ENCODE peak calls at places on chromosomes 3 and 15, in seven cellular contexts. E, K, I, O, Q, Y and B are unnamed samples. For H3K4me1, the result is how much of the 10 kb centered on the place peaks cover.

GRCh38 chr3:28924744-28925360 is 356.0 kb upstream of the RBMS3 start:
- DNase-seq in I (no peak), Q (no peak), K (no peak), Y (no peak), E (no peak), O (no peak), B (no peak)

GRCh38 chr3:145628211-145628610 is 532.8 kb downstream of the PLOD2 start:
- DNase-seq in Y (no peak), E (no peak), K (no peak), I (no peak), Q (no peak), O (peak), B (no peak)

GRCh38 chr3:138441742-138442141 is 7.3 kb downstream of the ESYT3 start:
- DNase-seq in Q (no peak), Y (no peak), I (no peak), K (no peak), O (no peak), E (peak), B (no peak)

GRCh38 chr3:39383913-39384664 is 919 bp downstream of the SLC25A38 start:
- DNase-seq in Q (peak), Y (peak), E (peak), O (peak), I (peak), K (peak), B (peak)

GRCh38 chr3:31181661-31182060 is 287.2 kb upstream of the GADL1 start:
- DNase-seq in I (no peak), Q (no peak), O (no peak), Y (no peak), K (no peak), E (no peak), B (no peak)

GRCh38 chr3:196169836-196170240 is 41.4 kb downstream of the ZDHHC19 start:
- DNase-seq in Y (no peak), Q (no peak), I (no peak), E (no peak), K (no peak), O (no peak), B (no peak)

GRCh38 chr15:83784975-83785374 is 131.1 kb downstream of the ADAMTSL3 start:
- DNase-seq in E (peak), O (peak), I (no peak), K (no peak), Y (no peak), Q (no peak), B (no peak)

GRCh38 chr3:125148836-125149235 is 63.7 kb downstream of the SLC12A8 start:
- DNase-seq in O (no peak), Q (no peak), I (no peak), K (no peak), E (peak), Y (no peak), B (no peak)

GRCh38 chr3:185082829-185083228 is 70.0 kb downstream of the C3orf70 start:
- DNase-seq in I (no peak), Q (no peak), E (no peak), K (no peak), Y (no peak), O (no peak), B (no peak)

GRCh38 chr3:185087419-185087818 is 65.4 kb downstream of the C3orf70 start:
- DNase-seq in K (no peak), Q (no peak), E (no peak), I (no peak), O (no peak), Y (no peak), B (no peak)

GRCh38 chr3:185084402-185084801 is 68.5 kb downstream of the C3orf70 start:
- DNase-seq in O (no peak), Q (no peak), I (no peak), K (no peak), Y (no peak), E (no peak), B (no peak)

GRCh38 chr3:185082149-185082548 is 70.7 kb downstream of the C3orf70 start:
- DNase-seq in E (peak), Q (no peak), I (no peak), O (no peak), Y (no peak), K (no peak), B (no peak)

GRCh38 chr3:185084883-185085282 is 68.0 kb downstream of the C3orf70 start:
- DNase-seq in K (no peak), E (peak), Q (no peak), O (peak), I (no peak), Y (no peak), B (no peak)
- TF ChIP-seq CTCF in K (no peak), E (no peak), Q (no peak), O (no peak), I (no peak), Y (no peak), B (no peak)

DNA sequence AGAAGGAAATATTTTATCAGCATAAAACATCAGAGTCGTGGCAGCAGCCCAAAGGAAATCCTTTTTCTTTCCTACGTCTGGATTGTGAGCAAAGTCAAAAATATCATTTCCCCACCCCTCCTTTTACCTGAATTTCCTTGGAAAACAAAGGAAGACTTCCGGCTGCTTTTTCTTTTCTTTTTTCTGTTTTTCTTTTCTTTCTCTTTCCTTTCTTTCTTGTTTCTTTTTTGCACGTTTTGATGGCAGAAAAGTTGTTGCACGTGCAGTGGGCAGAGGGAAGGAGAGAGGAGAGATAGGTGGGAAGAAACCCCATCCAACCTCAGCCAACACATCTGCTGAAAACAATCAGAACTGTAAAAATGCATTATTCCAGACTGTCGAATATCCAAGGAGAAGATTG is 544 bp upstream of the MYO1E start:
- DNase-seq in I (no peak), Y (no peak), E (no peak), O (no peak), K (no peak), Q (no peak), B (no peak)
- H3K27ac ChIP-seq in I (peak), Y (peak), E (peak), O (peak), K (peak), Q (peak), B (peak)

GRCh38 chr3:149376728-149377407 is 581 bp downstream of the TM4SF1 start:
- DNase-seq in K (peak), O (no peak), Q (no peak), E (peak), I (no peak), Y (peak), B (no peak)
- H3K4me1 ChIP-seq in K (under half), O (under half), Q (under half), E (under half), I (under half), Y (half or more), B (half or more)

GRCh38 chr3:14933829-14934425 is 13.5 kb upstream of the NR2C2 start:
- DNase-seq in I (no peak), K (no peak), O (no peak), E (no peak), Y (no peak), Q (no peak), B (no peak)
- TF ChIP-seq CTCF in I (no peak), K (no peak), O (no peak), E (no peak), Y (no peak), Q (no peak), B (no peak)

DNA sequence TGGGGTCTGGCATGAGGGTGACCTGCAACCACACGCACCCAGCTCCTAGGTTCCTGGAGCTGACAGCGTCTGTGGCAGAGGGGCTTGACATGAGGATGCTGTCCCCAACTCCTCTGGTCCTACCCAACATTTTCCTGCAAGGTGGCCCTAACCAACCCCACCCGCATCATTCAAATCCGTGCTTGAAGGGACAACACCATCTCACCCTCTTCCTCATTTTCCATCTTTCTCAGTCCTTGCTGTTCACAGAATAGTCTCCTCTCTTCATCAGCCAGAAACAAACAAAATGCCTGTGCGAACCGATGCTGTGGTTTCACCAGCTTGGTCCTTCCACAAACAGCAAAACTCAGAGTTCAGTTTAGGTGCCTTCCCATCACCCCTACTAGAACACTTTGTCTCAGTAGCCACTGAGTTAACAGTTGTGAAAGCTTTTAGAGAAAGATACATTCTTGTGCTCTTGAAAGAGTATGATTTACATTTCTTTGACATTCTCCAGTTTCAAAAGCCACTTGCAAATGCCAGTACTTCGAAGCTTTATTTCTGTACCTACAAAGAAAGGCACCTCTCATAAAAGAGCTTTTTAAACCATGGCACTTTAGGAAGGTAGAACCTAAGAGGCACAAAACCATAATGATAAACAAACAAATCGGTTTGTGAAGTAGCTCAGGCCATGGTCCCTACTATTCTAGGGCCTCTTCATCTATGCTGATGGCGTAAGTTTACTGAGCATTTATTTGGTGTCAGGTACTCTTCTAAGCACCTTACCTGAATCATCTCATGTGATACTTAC is 360.1 kb downstream of the SHQ1 start:
- DNase-seq in Q (no peak), E (no peak), O (no peak), K (no peak), Y (no peak), I (no peak), B (no peak)
- H3K27ac ChIP-seq in Q (no peak), E (peak), O (no peak), K (no peak), Y (no peak), I (no peak), B (peak)

GRCh38 chr15:78020007-78020406 is 57.5 kb downstream of the TBC1D2B start:
- DNase-seq in I (no peak), E (no peak), O (no peak), Q (no peak), Y (no peak), K (no peak), B (no peak)

GRCh38 chr15:78018445-78018844 is 59.1 kb downstream of the TBC1D2B start:
- DNase-seq in O (no peak), Y (no peak), I (no peak), E (no peak), K (no peak), Q (no peak), B (no peak)

GRCh38 chr15:78018968-78019644 is 58.4 kb downstream of the TBC1D2B start:
- DNase-seq in Q (no peak), O (no peak), Y (no peak), K (no peak), E (no peak), I (no peak), B (no peak)

GRCh38 chr15:78012643-78013077 is 64.9 kb downstream of the TBC1D2B start:
- DNase-seq in I (peak), O (no peak), Q (peak), K (peak), Y (no peak), E (no peak), B (peak)

DNA sequence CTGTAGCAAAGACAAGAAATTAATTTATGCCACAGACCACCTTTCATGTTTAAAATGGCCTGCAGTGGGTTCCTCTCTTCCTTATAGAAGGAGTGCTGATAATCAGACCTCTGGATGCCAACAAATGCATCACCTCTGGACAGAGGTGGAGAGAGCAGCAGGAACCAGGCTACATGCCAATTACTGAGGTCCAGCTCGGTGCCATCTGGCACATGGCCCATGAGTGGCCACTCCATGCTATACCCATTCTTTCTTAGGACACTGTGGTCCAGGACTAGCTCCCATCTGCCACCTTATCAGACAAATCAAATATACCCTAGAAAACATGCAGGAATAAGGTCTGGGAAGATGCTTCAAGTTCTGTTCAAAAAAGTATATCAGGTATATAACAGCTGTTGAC is 60.7 kb downstream of the TBC1D2B start:
- DNase-seq in K (peak), Y (no peak), E (no peak), I (no peak), Q (peak), O (no peak), B (no peak)
- H3K4me1 ChIP-seq in K (half or more), Y (under half), E (under half), I (under half), Q (under half), O (under half), B (under half)

GRCh38 chr3:37456791-37457190 is 282.4 kb upstream of the LRRFIP2 start:
- DNase-seq in Y (no peak), I (no peak), E (no peak), K (no peak), O (no peak), Q (no peak), B (no peak)

GRCh38 chr3:37458162-37458895 is 283.9 kb upstream of the LRRFIP2 start:
- DNase-seq in I (no peak), O (no peak), Y (no peak), E (no peak), K (no peak), Q (no peak), B (no peak)

GRCh38 chr3:37457392-37458065 is 283.1 kb upstream of the LRRFIP2 start:
- DNase-seq in E (no peak), O (no peak), K (no peak), Q (no peak), I (no peak), Y (peak), B (no peak)

GRCh38 chr3:37456270-37456708 is 281.9 kb upstream of the LRRFIP2 start:
- DNase-seq in I (peak), K (no peak), Y (no peak), O (no peak), Q (peak), E (no peak), B (no peak)

DNA sequence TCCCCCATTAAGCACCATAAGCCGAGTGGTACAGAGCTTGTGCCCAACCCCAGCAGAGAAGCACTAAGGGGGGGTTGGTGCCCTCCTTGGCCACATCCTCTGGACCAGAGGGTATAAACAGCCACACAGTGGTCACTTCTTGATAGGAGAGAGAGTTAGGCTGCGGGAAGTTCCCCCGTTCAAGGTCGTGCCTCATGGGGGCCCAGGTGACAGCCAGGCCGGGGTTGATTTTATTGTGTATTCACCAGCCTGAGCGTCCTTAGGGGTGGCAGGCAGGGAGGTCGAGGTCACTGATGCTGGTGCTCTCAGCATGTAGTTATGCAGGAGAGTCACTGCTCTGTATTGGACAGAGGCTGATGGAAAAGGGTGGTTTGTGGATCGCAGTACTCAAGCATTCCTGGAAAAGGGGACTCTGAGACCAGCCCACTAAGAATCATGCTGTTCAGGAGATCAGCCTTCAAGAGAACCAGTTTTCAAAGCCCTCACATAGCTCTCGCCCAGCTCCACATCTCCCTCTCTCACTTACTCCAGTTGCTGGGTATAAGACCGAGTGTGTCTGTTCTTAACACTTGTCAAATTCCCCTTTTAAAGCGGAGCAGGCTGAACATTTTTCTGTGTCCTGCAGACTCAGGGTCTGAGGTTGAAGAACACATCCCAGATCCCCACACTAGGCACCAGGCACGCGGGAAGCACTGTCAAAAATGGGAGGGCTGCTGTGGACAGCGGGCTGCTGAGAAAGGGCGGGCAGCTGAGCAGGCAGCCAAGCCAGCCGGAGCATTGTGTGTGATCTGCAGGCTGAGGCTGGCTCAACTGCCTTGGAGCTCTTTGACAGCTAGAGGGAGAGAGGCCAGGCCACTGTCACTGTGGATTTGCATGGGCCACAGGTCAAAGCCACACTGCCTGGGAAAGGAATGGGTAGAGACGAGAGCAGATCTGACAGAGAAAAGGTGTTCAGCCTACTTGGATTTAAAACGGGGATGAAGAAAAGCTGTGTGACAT is 279.3 kb upstream of the LRRFIP2 start:
- DNase-seq in I (peak), O (no peak), K (peak), Y (no peak), Q (peak), E (no peak), B (no peak)
- TF ChIP-seq CTCF in I (peak), O (peak), K (no peak), Y (no peak), Q (peak), E (peak), B (no peak)

DNA sequence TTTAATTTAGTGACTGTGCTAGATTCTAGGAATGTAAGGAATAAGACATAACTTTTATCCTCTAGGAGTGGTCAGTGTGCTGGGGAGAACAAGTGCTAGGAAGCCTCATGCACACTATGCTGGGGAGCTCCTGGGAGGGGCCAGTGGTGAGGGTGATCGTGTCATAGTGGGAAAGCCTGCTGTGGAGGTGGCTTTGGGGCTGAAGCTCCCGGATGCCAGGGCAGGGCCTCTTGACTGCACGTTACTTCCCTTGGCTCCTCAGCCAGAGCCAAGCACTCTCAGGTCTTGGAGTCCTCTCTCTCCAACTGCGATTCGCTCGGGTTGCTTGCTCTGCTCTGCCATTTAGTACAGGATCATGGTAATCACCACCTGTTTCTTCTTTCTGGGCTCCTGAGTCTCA is 33.6 kb downstream of the SQOR start:
- DNase-seq in K (no peak), E (no peak), O (no peak), Q (no peak), Y (no peak), I (no peak), B (no peak)
- H3K27ac ChIP-seq in K (no peak), E (no peak), O (no peak), Q (no peak), Y (no peak), I (no peak), B (no peak)

GRCh38 chr3:186935133-186935532 is 4.8 kb downstream of the ST6GAL1 start:
- DNase-seq in Q (no peak), K (no peak), O (no peak), Y (no peak), I (no peak), E (no peak), B (no peak)
- H3K4me1 ChIP-seq in Q (under half), K (under half), O (under half), Y (under half), I (under half), E (under half), B (under half)